ENCODE peak calls at places on chromosomes 4 and X, in eight cellular contexts. S is dorsolateral prefrontal cortex; L is left cardiac atrium; E is astrocyte of the spinal cord; Y is CD4-positive, alpha-beta T cell; P is DMS153; A is NCI-H2107; I is fibroblast of mammary gland. H is an unnamed sample.

GRCh38 chr4:727576-727975 is 21.9 kb downstream of the PCGF3 start:
- DNase-seq in S (no peak), L (no peak), E (no peak), Y (no peak), P (no peak), A (no peak), I (no peak), H (no peak)

GRCh38 chr4:66229885-66230284 is 559.6 kb upstream of the EPHA5 start:
- DNase-seq in S (no peak), L (no peak), E (no peak), Y (no peak), P (no peak), A (no peak), I (no peak), H (no peak)

GRCh38 chr4:89509708-89510269 is 202.2 kb upstream of the GPRIN3 start:
- DNase-seq in S (no peak), L (no peak), E (peak), Y (no peak), P (no peak), A (no peak), I (peak), H (peak)

GRCh38 chrX:20228245-20228644 is 38.5 kb downstream of the RPS6KA3 start:
- DNase-seq in S (no peak), L (no peak), E (no peak), Y (no peak), P (no peak), A (no peak), I (no peak), H (no peak)

GRCh38 chrX:9923357-9923756 is 43.8 kb upstream of the CLDN34 start:
- DNase-seq in S (no peak), L (no peak), E (no peak), Y (no peak), P (no peak), A (no peak), I (no peak), H (no peak)

GRCh38 chr4:153138736-153139135 is 65.5 kb upstream of the TRIM2 start:
- DNase-seq in S (no peak), L (no peak), E (no peak), Y (no peak), P (peak), A (no peak), I (no peak), H (no peak)

GRCh38 chr4:123819362-123820035 is 422.9 kb downstream of the SPRY1 start:
- DNase-seq in S (no peak), L (no peak), E (no peak), Y (no peak), P (no peak), A (no peak), I (peak), H (no peak)

GRCh38 chrX:118975831-118976598 is 1.6 kb downstream of the LONRF3 start:
- DNase-seq in S (peak), L (peak), E (no peak), Y (peak), P (no peak), A (no peak), I (peak), H (no peak)

GRCh38 chrX:74534569-74535038 is 79.8 kb downstream of the RLIM start:
- DNase-seq in S (no peak), L (no peak), E (peak), Y (no peak), P (no peak), A (no peak), I (peak), H (no peak)

GRCh38 chrX:36336746-36337145 is 417.2 kb downstream of the CFAP47 start:
- DNase-seq in S (no peak), L (no peak), E (no peak), Y (no peak), P (no peak), A (no peak), I (no peak), H (no peak)

GRCh38 chr4:169270156-169270809 is 473 bp downstream of the SH3RF1 start:
- DNase-seq in S (peak), L (peak), E (peak), Y (no peak), P (peak), A (no peak), I (no peak), H (no peak)

GRCh38 chr4:107155366-107155765 is 119.3 kb upstream of the DKK2 start:
- DNase-seq in S (no peak), L (peak), E (no peak), Y (no peak), P (no peak), A (no peak), I (no peak), H (no peak)

GRCh38 chrX:154036513-154036912 is 16.8 kb upstream of the IRAK1 start:
- DNase-seq in S (no peak), L (no peak), E (no peak), Y (no peak), P (no peak), A (no peak), I (no peak), H (no peak)

GRCh38 chr4:46586566-46586965 is 196.6 kb upstream of the GABRA2 start:
- DNase-seq in S (no peak), L (no peak), E (no peak), Y (no peak), P (no peak), A (no peak), I (no peak), H (no peak)

GRCh38 chr4:40553995-40554394 is 75.7 kb downstream of the RBM47 start:
- DNase-seq in S (no peak), L (peak), E (no peak), Y (no peak), P (no peak), A (no peak), I (no peak), H (no peak)

H was measured in fibroblast of the conjunctiva.